ENCODE peak calls at places on chromosomes 4 and X, in eight cellular contexts. A is NCI-H2171; U is NCI-H2081; Y is aorta; R is smooth muscle cell of the brain vasculature; C is HS-5; T is Ammon's horn; X is activated CD4-positive, alpha-beta T cell treated with anti-CD3 and anti-CD28 coated beads, Interleukin-2, amount 50 U/mL, for 1 hour. J is an unnamed sample.

GRCh38 chr4:32393806-32394205 is 1673.6 kb downstream of the PCDH7 start:
- DNase-seq in A (no peak), U (no peak), Y (no peak), R (no peak), C (no peak), T (no peak), X (no peak), J (no peak)

GRCh38 chr4:124427095-124427767 is 285.3 kb downstream of the ANKRD50 start:
- DNase-seq in A (no peak), U (no peak), Y (no peak), R (no peak), C (no peak), T (no peak), X (no peak), J (peak; percentile 88)

GRCh38 chr4:86032476-86033022 is 327.3 kb downstream of the MAPK10 start:
- DNase-seq in A (no peak), U (no peak), Y (no peak), R (no peak), C (peak; percentile 37), T (peak; percentile 40), X (no peak), J (no peak)

GRCh38 chrX:38117485-38117884 is 103.2 kb downstream of the SRPX start:
- DNase-seq in A (peak; percentile 83), U (peak; percentile 23), Y (no peak), R (no peak), C (no peak), T (no peak), X (no peak), J (no peak)

GRCh38 chr4:46715468-46715867 is 193.6 kb downstream of the COX7B2 start:
- DNase-seq in A (no peak), U (no peak), Y (no peak), R (no peak), C (no peak), T (no peak), X (no peak), J (no peak)

GRCh38 chrX:71302461-71303213 is 1.1 kb downstream of the ITGB1BP2 start:
- DNase-seq in A (no peak), U (no peak), Y (no peak), R (no peak), C (no peak), T (no peak), X (no peak), J (no peak)

GRCh38 chr4:91198951-91199350 is 1071.8 kb downstream of the CCSER1 start:
- DNase-seq in A (no peak), U (no peak), Y (no peak), R (no peak), C (peak; percentile 20), T (peak; percentile 10), X (no peak), J (no peak)

GRCh38 chrX:53312946-53313745 is 31.8 kb upstream of the IQSEC2 start:
- DNase-seq in A (no peak), U (peak; percentile 57), Y (peak; percentile 81), R (peak; percentile 49), C (peak; percentile 30), T (peak; percentile 63), X (peak; percentile 56), J (peak; percentile 42)

GRCh38 chr4:108717386-108717785 is 45.5 kb downstream of the ETNPPL start:
- DNase-seq in A (no peak), U (no peak), Y (no peak), R (no peak), C (no peak), T (no peak), X (no peak), J (no peak)

GRCh38 chrX:140664939-140665338 is 44.6 kb upstream of the LINC00632 start:
- DNase-seq in A (no peak), U (no peak), Y (no peak), R (no peak), C (peak; percentile 5), T (peak; percentile 48), X (no peak), J (no peak)

GRCh38 chrX:46376246-46376885 is 168.9 kb downstream of the ZNF674 start:
- DNase-seq in A (no peak), U (peak; percentile 57), Y (no peak), R (peak; percentile 24), C (peak; percentile 19), T (peak; percentile 7), X (peak; percentile 1), J (no peak)

GRCh38 chrX:41734530-41734929 is 10.5 kb downstream of the GPR82 start:
- DNase-seq in A (no peak), U (peak; percentile 6), Y (no peak), R (no peak), C (no peak), T (peak; percentile 44), X (no peak), J (no peak)

GRCh38 chrX:72142094-72142843 is 10.6 kb upstream of the RTL5 start:
- DNase-seq in A (peak; percentile 81), U (peak; percentile 86), Y (no peak), R (no peak), C (no peak), T (peak; percentile 41), X (no peak), J (no peak)

GRCh38 chr4:25002679-25003078 is 28.1 kb downstream of the LGI2 start:
- DNase-seq in A (no peak), U (no peak), Y (no peak), R (no peak), C (no peak), T (no peak), X (no peak), J (peak; percentile 52)

GRCh38 chr4:189035091-189035490 is 895.9 kb downstream of the TRIML1 start:
- DNase-seq in A (no peak), U (no peak), Y (no peak), R (no peak), C (no peak), T (no peak), X (no peak), J (no peak)

GRCh38 chr4:5371415-5372190 is 320.3 kb downstream of the STK32B start:
- DNase-seq in A (no peak), U (no peak), Y (no peak), R (no peak), C (no peak), T (no peak), X (no peak), J (no peak)

GRCh38 chr4:27381806-27382205 is 521.2 kb downstream of the STIM2 start:
- DNase-seq in A (no peak), U (peak; percentile 62), Y (no peak), R (no peak), C (no peak), T (no peak), X (no peak), J (no peak)

GRCh38 chr4:86451560-86452322 is 91.9 kb upstream of the MAPK10 start:
- DNase-seq in A (no peak), U (no peak), Y (no peak), R (no peak), C (peak; percentile 4), T (no peak), X (no peak), J (no peak)

GRCh38 chr4:150578745-150579470 is 3.0 kb upstream of the MAB21L2 start:
- DNase-seq in A (no peak), U (no peak), Y (no peak), R (no peak), C (no peak), T (no peak), X (no peak), J (no peak)

GRCh38 chr4:75892508-75892907 is 9.7 kb downstream of the PPEF2 start:
- DNase-seq in A (no peak), U (no peak), Y (no peak), R (no peak), C (no peak), T (no peak), X (no peak), J (no peak)

GRCh38 chr4:79395883-79396282 is 12.1 kb downstream of the GK2 start:
- DNase-seq in A (peak; percentile 67), U (no peak), Y (no peak), R (no peak), C (no peak), T (no peak), X (no peak), J (no peak)